ENCODE peak calls at places on chromosomes 4 and X, in five cellular contexts. U is neuronal stem cell, P is GM23248, R is SK-N-SH, I is MM.1S. Q is an unnamed sample. For H3K9me3 and H3K4me1, the result is how much of the 10 kb centered on the place peaks cover.

GRCh38 chr4:38610844-38611550 is 53.0 kb upstream of the KLF3 start:
- DNase-seq in U (no peak), P (no peak), R (no peak), I (peak), Q (no peak)

GRCh38 chr4:173626277-173626676 is 96.2 kb upstream of the HAND2 start:
- DNase-seq in U (no peak), P (no peak), R (no peak), I (no peak), Q (no peak)

GRCh38 chrX:34875204-34875603 is 67.4 kb upstream of the FAM47B start:
- DNase-seq in U (no peak), P (peak), R (no peak), I (peak), Q (peak)

GRCh38 chr4:118154643-118155042 is 120.4 kb downstream of the NDST3 start:
- DNase-seq in U (no peak), P (peak), R (no peak), I (no peak), Q (peak)

GRCh38 chrX:153388722-153389459 is 12.3 kb downstream of the PNMA6E start:
- DNase-seq in U (no peak), P (no peak), R (no peak), I (no peak), Q (no peak)

GRCh38 chrX:56233100-56233499 is 944 bp downstream of the KLF8 start:
- DNase-seq in U (no peak), P (peak), R (no peak), I (no peak), Q (peak)

GRCh38 chr4:141102367-141102766 is 30.9 kb downstream of the RNF150 start:
- DNase-seq in U (no peak), P (peak), R (peak), I (no peak), Q (peak)

GRCh38 chr4:164779811-164780216 is 25.9 kb downstream of the SMIM31 start:
- DNase-seq in U (peak), P (peak), R (peak), I (peak), Q (peak)

GRCh38 chr4:54473077-54473545 is 184.6 kb upstream of the KIT start:
- DNase-seq in U (no peak), P (peak), R (no peak), I (no peak), Q (peak)

GRCh38 chr4:749771-750666 is 44.4 kb downstream of the PCGF3 start:
- DNase-seq in U (no peak), P (peak), R (no peak), I (no peak), Q (peak)

GRCh38 chr4:26648260-26648659 is 64.4 kb downstream of the TBC1D19 start:
- DNase-seq in U (no peak), P (no peak), R (no peak), I (no peak), Q (no peak)

GRCh38 chrX:154516655-154517100 is 646 bp upstream of the FAM3A start:
- DNase-seq in U (no peak), P (peak), R (no peak), I (no peak), Q (peak)

GRCh38 chrX:23844502-23845138 is 61.6 kb downstream of the SAT1 start:
- DNase-seq in U (no peak), P (peak), R (peak), I (no peak), Q (no peak)

GRCh38 chr4:173333658-173334084 is 487 bp downstream of the HMGB2 start:
- DNase-seq in U (peak), P (peak), R (peak), I (peak), Q (peak)

GRCh38 chrX:15059488-15059887 is 186.3 kb downstream of the MOSPD2 start:
- DNase-seq in U (no peak), P (peak), R (no peak), I (no peak), Q (peak)

GRCh38 chr4:55396305-55397023 is 707 bp downstream of the TMEM165 start:
- DNase-seq in U (peak), P (peak), R (peak), I (peak), Q (peak)

GRCh38 chr4:7243609-7244342 is 51.4 kb downstream of the SORCS2 start:
- DNase-seq in U (no peak), P (no peak), R (no peak), I (no peak), Q (no peak)

GRCh38 chr4:7244343-7244680 is 52.0 kb downstream of the SORCS2 start:
- DNase-seq in U (no peak), P (no peak), R (no peak), I (no peak), Q (no peak)

GRCh38 chr4:7247521-7247920 is 55.2 kb downstream of the SORCS2 start:
- DNase-seq in U (no peak), P (no peak), R (no peak), I (no peak), Q (no peak)

GRCh38 chr4:7242766-7243165 is 50.4 kb downstream of the SORCS2 start:
- DNase-seq in U (no peak), P (no peak), R (no peak), I (no peak), Q (no peak)

GRCh38 chr4:7244766-7245320 is 52.5 kb downstream of the SORCS2 start:
- DNase-seq in U (no peak), P (no peak), R (no peak), I (no peak), Q (no peak)
- H3K9me3 ChIP-seq in U (under half), P (under half), R (under half), I (under half), Q (under half)

DNA sequence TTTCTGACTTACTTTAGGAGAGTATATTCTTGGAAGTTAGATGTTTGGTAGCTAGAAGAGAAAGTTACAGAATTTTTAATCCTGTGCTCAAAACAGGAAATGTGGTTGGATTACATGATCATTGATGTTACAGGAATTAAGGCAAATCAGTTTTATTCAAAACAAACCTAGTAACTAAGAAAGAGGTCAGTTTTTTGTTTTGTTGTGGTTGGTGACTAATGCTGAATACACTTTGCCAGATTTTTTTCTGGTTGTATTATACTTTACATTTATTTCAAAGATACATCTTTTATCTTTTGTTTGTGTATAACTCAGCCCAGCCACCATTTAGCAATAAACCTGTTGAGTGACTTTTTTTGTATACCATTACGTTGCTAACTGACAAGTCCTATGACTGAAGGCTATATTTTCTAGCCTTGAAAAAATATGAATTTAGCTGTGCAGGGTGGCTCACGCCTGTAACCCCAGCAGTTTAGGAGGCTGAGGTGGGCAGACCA is 116.7 kb downstream of the KLHL8 start:
- DNase-seq in U (no peak), P (peak), R (no peak), I (no peak), Q (peak)
- H3K9ac ChIP-seq in U (no peak), P (peak), R (peak), I (no peak), Q (peak)

GRCh38 chr4:180811556-180811955 is 1431.6 kb upstream of the TENM3 start:
- DNase-seq in U (no peak), P (no peak), R (no peak), I (peak), Q (peak)
- H3K4me1 ChIP-seq in U (under half), P (under half), R (under half), I (under half), Q (under half)

DNA sequence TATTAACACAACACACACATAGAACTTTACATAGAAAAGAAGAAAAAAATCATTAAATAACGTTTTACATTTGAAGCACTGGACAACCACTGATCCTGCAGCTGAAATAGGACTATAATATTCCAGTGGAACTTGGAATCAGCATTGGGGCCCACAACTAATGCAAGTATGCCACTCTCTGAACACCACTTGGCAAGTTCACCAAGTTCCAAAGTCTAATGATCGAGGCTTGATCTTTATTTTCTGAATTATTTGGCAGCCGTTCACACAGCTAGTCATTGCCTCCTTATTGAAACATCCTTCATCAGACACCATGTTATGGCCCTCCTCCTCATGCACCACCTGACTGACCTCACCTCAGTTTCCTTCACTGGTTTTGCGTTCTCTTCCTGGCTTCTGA is 107.6 kb downstream of the DCHS2 start:
- DNase-seq in U (no peak), P (no peak), R (no peak), I (no peak), Q (no peak)
- H3K9me3 ChIP-seq in U (under half), P (under half), R (under half), I (under half), Q (under half)

GRCh38 chrX:38612281-38612680 is 50.9 kb downstream of the TSPAN7 start:
- DNase-seq in U (no peak), P (no peak), R (no peak), I (peak), Q (no peak)
- H3K9ac ChIP-seq in U (no peak), P (no peak), R (no peak), I (peak), Q (no peak)

GRCh38 chr4:7905461-7905915 is 34.2 kb downstream of the AFAP1 start:
- DNase-seq in U (no peak), P (peak), R (no peak), I (no peak), Q (peak)
- H3K4me1 ChIP-seq in U (under half), P (half or more), R (half or more), I (under half), Q (half or more)

DNA sequence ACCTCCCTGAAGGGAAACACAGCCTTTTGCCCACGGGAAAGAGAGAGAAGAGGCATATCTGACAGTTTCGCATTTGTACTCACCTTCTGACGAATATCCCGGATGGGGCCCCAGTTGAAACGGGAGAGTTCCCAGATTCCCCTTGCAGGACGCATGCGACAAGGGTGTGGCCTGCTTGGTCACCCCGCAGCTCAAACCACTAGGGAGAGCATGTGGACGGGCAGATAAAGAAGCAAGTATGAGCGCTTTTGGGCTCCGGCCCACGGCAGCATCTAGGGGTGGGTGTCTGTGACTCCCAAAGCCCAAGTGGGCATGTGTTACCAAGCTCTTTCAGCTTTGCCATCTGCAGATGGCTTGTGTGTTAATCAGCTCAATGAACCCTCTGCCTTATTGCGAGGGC is 70.1 kb upstream of the MED14 start:
- DNase-seq in U (no peak), P (no peak), R (no peak), I (no peak), Q (no peak)
- H3K9me3 ChIP-seq in U (under half), P (under half), R (under half), I (under half), Q (under half)

DNA sequence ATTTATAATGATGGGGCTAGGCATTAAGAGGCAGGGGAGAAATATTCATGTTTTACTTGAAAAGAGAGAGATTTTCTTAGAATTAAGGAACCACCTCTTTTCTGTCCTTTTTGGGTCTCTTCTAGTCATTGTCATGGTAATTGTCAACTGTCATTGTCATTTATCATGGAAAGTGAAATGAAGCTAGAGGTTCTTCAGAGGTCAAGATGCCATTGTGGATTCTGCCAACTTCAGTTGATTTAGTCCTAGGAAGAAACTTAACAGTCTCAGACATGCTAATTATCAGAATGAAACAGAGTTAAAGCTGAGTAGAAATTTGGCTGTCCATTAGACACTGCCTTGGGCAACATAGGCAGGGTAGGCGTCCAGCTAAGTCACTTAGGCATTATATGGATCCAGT is 796.1 kb upstream of the ADGRL3 start:
- DNase-seq in U (no peak), P (no peak), R (no peak), I (no peak), Q (no peak)
- H3K9ac ChIP-seq in U (no peak), P (no peak), R (no peak), I (no peak), Q (no peak)

DNA sequence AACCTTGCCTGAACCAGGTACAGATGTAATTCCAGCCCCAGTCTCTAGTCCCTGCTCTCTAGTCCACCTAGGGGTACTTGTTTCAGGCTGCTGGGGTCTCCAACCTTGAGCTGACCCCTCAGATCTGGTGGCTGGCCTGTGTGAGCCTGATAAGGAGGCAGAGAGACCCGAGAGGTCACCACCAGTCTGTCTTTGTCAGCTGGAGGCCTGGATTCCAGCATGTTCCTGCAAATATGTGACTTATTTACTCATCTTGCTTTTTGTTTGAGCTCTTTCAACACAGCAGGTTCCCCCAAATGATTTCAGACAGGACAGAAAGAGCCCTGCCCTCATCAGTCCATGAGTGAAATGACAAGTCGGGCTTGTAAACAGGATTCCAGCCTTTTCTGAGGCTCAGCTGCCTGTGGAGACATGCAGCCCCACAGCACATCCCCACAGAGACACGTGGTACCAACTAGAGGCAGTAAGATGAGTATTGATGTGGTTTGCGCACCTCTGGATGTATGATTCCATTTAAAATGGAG is 37.5 kb upstream of the STK26 start:
- DNase-seq in U (no peak), P (no peak), R (no peak), I (no peak), Q (no peak)
- H3K4me1 ChIP-seq in U (under half), P (under half), R (under half), I (under half), Q (under half)

GRCh38 chrX:44970709-44971108 is 97.7 kb downstream of the KDM6A start:
- DNase-seq in U (no peak), P (no peak), R (no peak), I (no peak), Q (no peak)
- H3K9me3 ChIP-seq in U (under half), P (under half), R (under half), I (under half), Q (under half)